ENCODE peak calls at places on chromosomes 16 and 17, in ten cellular contexts. D is cardiac muscle cell; Y is body of pancreas; R is ascending aorta; S is left lung; T is gastrocnemius medialis; A is CD4-positive, alpha-beta T cell; K is WERI-Rb-1; C is naive thymus-derived CD4-positive, alpha-beta T cell; X is adrenal gland. W is an unnamed sample. For H3K9me3, the result is how much of the 10 kb centered on the place peaks cover.

GRCh38 chr17:9401434-9401833 is 174.2 kb downstream of the STX8 start:
- DNase-seq in C (no peak), A (no peak), X (no peak), K (no peak), S (no peak), D (peak), Y (no peak), T (no peak), R (no peak), W (no peak)

GRCh38 chr16:58634265-58634802 is 4.7 kb upstream of the CNOT1 start:
- DNase-seq in R (no peak), K (peak), A (no peak), S (no peak), X (no peak), D (no peak), Y (no peak), C (no peak), T (no peak), W (no peak)

GRCh38 chr16:75029854-75030253 is 31.0 kb downstream of the ZNRF1 start:
- DNase-seq in K (no peak), X (no peak), S (no peak), R (no peak), C (no peak), D (no peak), Y (no peak), T (no peak), A (no peak), W (no peak)

GRCh38 chr16:86193528-86194193 is 294.7 kb downstream of the IRF8 start:
- DNase-seq in X (no peak), D (no peak), Y (no peak), A (no peak), K (no peak), S (no peak), C (no peak), T (no peak), R (no peak), W (no peak)

GRCh38 chr17:5492970-5493369 is 6.6 kb downstream of the MIS12 start:
- DNase-seq in D (no peak), T (no peak), R (no peak), C (no peak), K (no peak), S (no peak), X (no peak), Y (no peak), A (no peak), W (no peak)

GRCh38 chr17:38628441-38628840 is 22.7 kb upstream of the SRCIN1 start:
- DNase-seq in K (peak), C (no peak), T (no peak), R (no peak), Y (no peak), X (no peak), D (no peak), A (no peak), S (no peak), W (no peak)

GRCh38 chr16:3007957-3008748 is 4.6 kb upstream of the CLDN9 start:
- DNase-seq in D (peak), S (no peak), T (no peak), R (no peak), C (no peak), K (no peak), X (no peak), Y (peak), A (no peak), W (no peak)

GRCh38 chr17:69047368-69048263 is 13.1 kb downstream of the ABCA9 start:
- DNase-seq in A (no peak), C (no peak), K (no peak), X (peak), Y (peak), T (peak), D (peak), S (peak), R (no peak), W (no peak)

GRCh38 chr17:47990962-47991731 is 20.2 kb downstream of the CDK5RAP3 start:
- DNase-seq in D (no peak), C (no peak), R (no peak), X (no peak), Y (no peak), T (no peak), S (no peak), A (no peak), K (no peak), W (no peak)

GRCh38 chr17:77611791-77612466 is 346.6 kb upstream of the TNRC6C start:
- DNase-seq in X (no peak), K (peak), C (no peak), R (no peak), Y (no peak), A (no peak), T (no peak), S (no peak), D (no peak), W (no peak)

GRCh38 chr17:19386276-19386863 is 620 bp downstream of the MFAP4 start:
- DNase-seq in C (no peak), S (peak), A (no peak), K (no peak), Y (no peak), T (peak), X (peak), D (no peak), R (no peak), W (no peak)

GRCh38 chr17:63962298-63962744 is 10.4 kb downstream of the SCN4A start:
- DNase-seq in Y (no peak), T (no peak), K (no peak), C (no peak), R (no peak), A (no peak), S (no peak), D (no peak), X (peak), W (no peak)

GRCh38 chr17:39659286-39660010 is 5.7 kb upstream of the TCAP start:
- DNase-seq in Y (no peak), D (no peak), T (no peak), X (no peak), S (no peak), A (no peak), K (no peak), R (no peak), C (no peak), W (no peak)

GRCh38 chr17:40063034-40063765 is 435 bp downstream of the THRA start:
- DNase-seq in Y (peak), C (no peak), R (no peak), A (no peak), S (peak), X (peak), D (peak), K (peak), T (peak), W (peak)

GRCh38 chr17:8056976-8057625 is 18.2 kb downstream of the ALOX15B start:
- DNase-seq in K (no peak), X (no peak), D (no peak), A (no peak), R (no peak), S (no peak), Y (no peak), C (no peak), T (no peak), W (no peak)

GRCh38 chr17:15999974-16000827 is 577 bp downstream of the TTC19 start:
- DNase-seq in X (peak), A (peak), T (peak), K (peak), S (no peak), D (peak), R (no peak), Y (no peak), C (peak), W (no peak)

GRCh38 chr16:46972429-46972970 is 974 bp downstream of the DNAJA2 start:
- DNase-seq in R (no peak), K (peak), D (peak), S (no peak), A (no peak), X (no peak), C (peak), Y (no peak), T (no peak), W (no peak)

GRCh38 chr16:55272787-55273186 is 51.2 kb upstream of the IRX6 start:
- DNase-seq in A (no peak), D (no peak), C (no peak), R (no peak), K (no peak), S (no peak), X (no peak), T (no peak), Y (no peak), W (no peak)

GRCh38 chr16:84065536-84066132 is 23.0 kb upstream of the SLC38A8 start:
- DNase-seq in D (peak), X (peak), C (no peak), R (no peak), T (peak), Y (peak), A (no peak), K (peak), S (no peak), W (no peak)

GRCh38 chr17:17215575-17215974 is 9.4 kb upstream of the PLD6 start:
- DNase-seq in Y (no peak), C (no peak), T (no peak), A (no peak), X (no peak), K (no peak), D (no peak), S (no peak), R (no peak), W (no peak)

GRCh38 chr16:1308977-1309885 is at the start of gene UBE2I:
- DNase-seq in K (peak), D (peak), R (peak), T (peak), X (peak), S (peak), A (peak), C (peak), Y (peak), W (peak)

GRCh38 chr16:11626657-11627291 is 40.1 kb upstream of the LITAF start:
- DNase-seq in D (no peak), C (no peak), S (no peak), T (no peak), K (no peak), R (no peak), Y (no peak), X (no peak), A (no peak), W (no peak)

GRCh38 chr16:52929478-52929877 is 123.2 kb downstream of the CHD9NB start:
- DNase-seq in X (no peak), T (no peak), C (no peak), Y (no peak), S (no peak), K (no peak), D (no peak), R (no peak), A (no peak), W (no peak)

GRCh38 chr16:19001788-19002187 is 18.1 kb downstream of the TMC7 start:
- DNase-seq in X (no peak), T (no peak), S (no peak), R (no peak), Y (peak), C (no peak), D (no peak), A (no peak), K (no peak), W (no peak)

GRCh38 chr17:72661093-72661944 is 431.2 kb downstream of the SLC39A11 start:
- DNase-seq in Y (peak), S (no peak), R (no peak), A (no peak), T (no peak), K (no peak), C (no peak), X (no peak), D (no peak), W (no peak)

GRCh38 chr16:47519037-47519436 is 57.9 kb downstream of the PHKB start:
- DNase-seq in C (no peak), S (no peak), T (no peak), Y (no peak), A (no peak), R (no peak), X (no peak), K (no peak), D (no peak), W (no peak)

GRCh38 chr17:43834106-43834505 is 1.2 kb upstream of the MPP3 start:
- DNase-seq in C (no peak), S (peak), T (no peak), D (no peak), X (no peak), K (no peak), A (no peak), R (no peak), Y (peak), W (no peak)

GRCh38 chr17:17204041-17204591 is 2.0 kb downstream of the PLD6 start:
- DNase-seq in D (no peak), R (no peak), Y (peak), A (no peak), X (peak), S (no peak), C (no peak), K (no peak), T (no peak), W (no peak)

GRCh38 chr17:50049636-50050035 is 6.3 kb upstream of the ITGA3 start:
- DNase-seq in A (no peak), Y (no peak), X (no peak), C (no peak), R (no peak), K (no peak), T (no peak), D (no peak), S (no peak), W (no peak)

GRCh38 chr16:82627811-82628339 is 1.1 kb downstream of the CDH13 start:
- DNase-seq in Y (no peak), C (no peak), A (no peak), X (no peak), S (no peak), D (peak), K (no peak), R (no peak), T (peak), W (no peak)

GRCh38 chr17:77607606-77608005 is 350.9 kb upstream of the TNRC6C start:
- DNase-seq in T (no peak), D (no peak), R (no peak), A (no peak), K (no peak), C (no peak), X (no peak), Y (no peak), S (no peak), W (no peak)

GRCh38 chr17:49438439-49438861 is 23.8 kb upstream of the PHB1 start:
- DNase-seq in Y (no peak), X (no peak), R (no peak), K (no peak), D (no peak), S (no peak), C (no peak), A (no peak), T (no peak), W (no peak)

GRCh38 chr17:39765159-39765558 is 27.4 kb downstream of the GRB7 start:
- DNase-seq in S (no peak), X (no peak), Y (no peak), C (no peak), R (no peak), T (no peak), D (no peak), K (no peak), A (no peak), W (no peak)

GRCh38 chr17:82226170-82226808 is 2.6 kb upstream of the SLC16A3 start:
- DNase-seq in T (no peak), X (no peak), A (no peak), S (peak), K (no peak), D (no peak), C (no peak), Y (no peak), R (no peak), W (no peak)

GRCh38 chr16:15644306-15644961 is 1.5 kb upstream of the MARF1 start:
- DNase-seq in C (no peak), X (no peak), K (peak), R (no peak), T (no peak), S (no peak), A (no peak), D (no peak), Y (no peak), W (no peak)

GRCh38 chr16:59296002-59296401 is 561.9 kb upstream of the GOT2 start:
- DNase-seq in S (no peak), X (no peak), Y (no peak), K (no peak), T (no peak), A (no peak), R (no peak), C (no peak), D (no peak), W (no peak)

DNA sequence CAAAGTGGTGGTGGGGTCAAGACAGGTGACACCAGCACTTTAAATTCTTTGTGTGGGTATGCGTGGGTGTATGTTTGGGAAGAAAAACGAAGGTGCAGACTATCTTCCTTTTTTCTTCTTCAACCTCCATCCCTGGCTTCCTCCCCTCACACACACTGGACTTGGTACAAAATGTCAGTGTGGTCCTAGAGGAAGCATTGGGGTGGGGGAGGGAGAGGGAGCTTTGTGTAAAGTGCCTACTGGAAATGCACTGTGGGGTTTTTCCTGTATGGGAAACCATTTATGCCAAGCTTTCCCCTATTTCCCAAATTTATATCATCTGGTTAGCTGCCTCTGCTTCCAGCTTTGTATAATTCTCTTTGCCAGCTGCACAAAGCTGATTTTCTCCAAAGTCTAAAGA is 44.4 kb downstream of the SLFN12L start:
- DNase-seq in X (no peak), T (no peak), R (no peak), S (no peak), Y (no peak), K (no peak), A (no peak), D (no peak), C (no peak), W (no peak)
- H3K9me3 ChIP-seq in X (under half), T (under half), R (under half), S (under half), Y (under half), K (under half), A (under half), D (under half), C (under half), W (under half)

GRCh38 chr16:31734265-31734664 is 139.3 kb upstream of the ZNF267 start:
- DNase-seq in K (no peak), T (no peak), S (no peak), C (no peak), A (no peak), Y (no peak), D (no peak), R (no peak), X (no peak), W (no peak)
- H3K9me3 ChIP-seq in K (under half), T (under half), S (under half), C (under half), A (half or more), Y (under half), D (under half), R (under half), X (under half), W (under half)

GRCh38 chr16:35480361-35480760 is 2020.9 kb downstream of the TP53TG3F start:
- DNase-seq in C (no peak), D (no peak), T (no peak), K (no peak), A (no peak), R (no peak), S (no peak), Y (no peak), X (no peak), W (no peak)

GRCh38 chr16:35485915-35486314 is 2026.5 kb downstream of the TP53TG3F start:
- DNase-seq in D (no peak), Y (no peak), R (no peak), T (no peak), A (no peak), C (no peak), X (no peak), S (no peak), K (no peak), W (no peak)

GRCh38 chr16:35480988-35481387 is 2021.6 kb downstream of the TP53TG3F start:
- DNase-seq in Y (no peak), T (no peak), K (no peak), S (no peak), A (no peak), C (no peak), R (no peak), X (no peak), D (no peak), W (no peak)
- H3K9me3 ChIP-seq in Y (under half), T (under half), K (under half), S (under half), A (under half), C (under half), R (under half), X (under half), D (under half), W (under half)

GRCh38 chr16:35908152-35908551 is 2448.7 kb downstream of the TP53TG3F start:
- DNase-seq in D (no peak), C (no peak), T (no peak), R (no peak), A (no peak), K (no peak), S (no peak), Y (no peak), X (no peak), W (no peak)
- H3K9me3 ChIP-seq in D (under half), C (under half), T (under half), R (under half), A (under half), K (under half), S (under half), Y (under half), X (under half), W (under half)

DNA sequence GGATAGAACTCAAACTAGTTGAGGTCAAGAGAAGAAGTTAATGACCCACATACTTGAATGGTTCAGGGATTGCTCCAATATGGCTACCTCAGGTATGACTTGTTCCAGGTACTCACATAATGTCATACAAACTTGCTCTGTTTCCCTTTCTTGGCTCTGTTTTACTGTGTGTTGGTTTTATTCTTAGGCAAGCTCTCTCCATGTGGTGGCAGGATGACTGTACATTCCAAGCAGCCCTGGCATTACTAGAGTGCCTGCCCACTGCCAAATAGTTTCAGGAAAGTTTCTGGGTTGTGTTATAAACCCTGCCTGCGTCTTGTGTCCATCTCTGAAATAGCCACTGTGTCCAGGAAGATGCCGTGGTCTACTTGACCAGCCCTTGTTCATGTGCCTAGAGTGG is 476.8 kb downstream of the SHISA9 start:
- DNase-seq in T (no peak), X (no peak), Y (no peak), C (no peak), D (no peak), A (no peak), R (no peak), S (no peak), K (no peak), W (no peak)
- H3K9me3 ChIP-seq in T (under half), X (under half), Y (under half), C (under half), D (under half), A (under half), R (under half), S (under half), K (under half), W (under half)

GRCh38 chr16:35910409-35910808 is 2451.0 kb downstream of the TP53TG3F start:
- DNase-seq in D (no peak), C (no peak), R (no peak), S (no peak), Y (no peak), T (no peak), A (no peak), X (no peak), K (no peak), W (no peak)
- H3K9me3 ChIP-seq in D (under half), C (under half), R (under half), S (under half), Y (under half), T (under half), A (under half), X (under half), K (under half), W (under half)